ENCODE peak calls at places on chromosomes 4 and X, in ten cellular contexts. B is A549; J is nephron progenitor cell; S is mesothelial cell of epicardium; I is fibroblast of pulmonary artery; F is ovary; O is CD4-positive, alpha-beta T cell; W is astrocyte; K is HL-60; P is tibial nerve. C is an unnamed sample.

GRCh38 chrX:74446876-74447275 is 25.6 kb downstream of the SLC16A2 start:
- DNase-seq in S (no peak), J (no peak), P (no peak), W (no peak), O (no peak), I (no peak), K (no peak), B (no peak), F (no peak), C (no peak)

GRCh38 chrX:119417376-119417775 is 18.2 kb downstream of the SLC25A43 start:
- DNase-seq in B (no peak), K (no peak), I (no peak), W (no peak), O (no peak), S (no peak), J (no peak), F (no peak), P (no peak), C (no peak)

GRCh38 chr4:30718021-30718888 is 1.9 kb upstream of the PCDH7 start:
- DNase-seq in K (no peak), J (peak; percentile 74), S (peak; percentile 80), B (peak; percentile 2), I (peak; percentile 31), W (peak; percentile 60), P (no peak), F (peak; percentile 52), O (no peak), C (peak; percentile 64)

GRCh38 chr4:68929076-68929737 is 22.4 kb downstream of the UGT2A3 start:
- DNase-seq in J (no peak), B (no peak), P (no peak), S (no peak), F (no peak), O (no peak), K (no peak), I (no peak), W (no peak), C (no peak)

GRCh38 chr4:107931775-107932321 is 499 bp downstream of the CYP2U1 start:
- DNase-seq in J (no peak), B (no peak), F (no peak), K (no peak), S (no peak), O (peak; percentile 13), P (peak; percentile 10), W (no peak), I (no peak), C (peak; percentile 5)

GRCh38 chrX:2632533-2633504 is 58.3 kb upstream of the CD99 start:
- DNase-seq in B (no peak), I (no peak), P (no peak), W (peak; percentile 16), J (no peak), F (no peak), K (peak; percentile 6), O (no peak), S (no peak), C (no peak)

GRCh38 chr4:176185068-176185467 is 10.3 kb downstream of the SPATA4 start:
- DNase-seq in W (peak; percentile 71), O (no peak), J (no peak), K (no peak), P (no peak), B (no peak), F (no peak), I (peak; percentile 53), S (no peak), C (no peak)

GRCh38 chrX:43940811-43941210 is 32.4 kb downstream of the NDP start:
- DNase-seq in I (peak; percentile 61), K (no peak), P (no peak), J (no peak), B (no peak), O (no peak), W (peak; percentile 61), S (no peak), F (no peak), C (no peak)

GRCh38 chrX:50756276-50756675 is 57.7 kb downstream of the SHROOM4 start:
- DNase-seq in S (no peak), K (no peak), I (no peak), W (no peak), F (no peak), J (no peak), P (no peak), O (no peak), B (no peak), C (no peak)

GRCh38 chr4:120765271-120765985 is 157.1 kb downstream of the PRDM5 start:
- DNase-seq in P (no peak), S (no peak), B (no peak), W (no peak), O (no peak), J (peak; percentile 39), I (no peak), K (no peak), F (no peak), C (no peak)

GRCh38 chrX:84467898-84468297 is 34.4 kb downstream of the HDX start:
- DNase-seq in F (no peak), O (no peak), K (no peak), S (no peak), B (no peak), P (no peak), I (no peak), W (no peak), J (no peak), C (no peak)

GRCh38 chr4:187396106-187396505 is 599.5 kb upstream of the ZFP42 start:
- DNase-seq in O (no peak), W (no peak), P (no peak), K (no peak), F (no peak), B (no peak), J (no peak), I (no peak), S (no peak), C (no peak)

GRCh38 chr4:8916251-8916913 is 44.7 kb upstream of the HMX1 start:
- DNase-seq in O (no peak), F (no peak), W (no peak), P (no peak), K (no peak), B (no peak), I (no peak), S (no peak), J (no peak), C (no peak)

GRCh38 chrX:50910685-50911176 is at the start of gene BMP15:
- DNase-seq in B (no peak), I (no peak), J (no peak), P (no peak), O (no peak), K (no peak), W (no peak), F (no peak), S (no peak), C (no peak)

GRCh38 chrX:153961292-153961691 is 10.3 kb downstream of the HCFC1 start:
- DNase-seq in W (no peak), O (no peak), F (no peak), S (no peak), I (no peak), B (no peak), J (no peak), K (no peak), P (no peak), C (no peak)

GRCh38 chr4:85114526-85114925 is 148.0 kb upstream of the WDFY3 start:
- DNase-seq in B (no peak), W (no peak), I (no peak), K (no peak), P (no peak), F (no peak), S (no peak), O (no peak), J (no peak), C (no peak)
- TF ChIP-seq CTCF in B (no peak), W (no peak), I (no peak), K (no peak), P (no peak), F (no peak), S (no peak), O (no peak), J (no peak), C (no peak)

DNA sequence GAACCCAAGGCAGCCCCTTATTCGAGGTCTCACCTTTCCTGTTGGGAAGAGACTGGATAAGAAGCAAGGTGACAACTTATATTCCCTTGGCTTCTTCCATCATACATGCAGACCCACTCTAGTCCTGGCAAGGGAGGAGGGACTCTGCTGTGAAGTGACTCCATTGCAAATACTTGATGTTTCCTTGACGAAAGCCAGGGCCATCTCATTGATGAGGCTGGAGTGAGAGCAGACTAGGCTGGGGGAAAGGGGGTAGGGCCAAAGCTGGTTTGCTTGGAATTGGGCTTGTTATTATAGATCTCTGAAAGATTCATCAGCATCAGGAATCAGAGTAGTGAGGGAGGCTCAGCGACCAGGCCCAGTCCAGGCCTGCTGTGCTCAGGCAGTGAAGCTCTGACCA is 2.3 kb upstream of the NHSL2 start:
- DNase-seq in J (no peak), W (no peak), I (no peak), S (no peak), K (no peak), P (no peak), B (no peak), F (no peak), O (no peak), C (no peak)
- TF ChIP-seq CTCF in J (no peak), W (no peak), I (no peak), S (no peak), K (no peak), P (no peak), B (no peak), F (no peak), O (no peak), C (no peak)

DNA sequence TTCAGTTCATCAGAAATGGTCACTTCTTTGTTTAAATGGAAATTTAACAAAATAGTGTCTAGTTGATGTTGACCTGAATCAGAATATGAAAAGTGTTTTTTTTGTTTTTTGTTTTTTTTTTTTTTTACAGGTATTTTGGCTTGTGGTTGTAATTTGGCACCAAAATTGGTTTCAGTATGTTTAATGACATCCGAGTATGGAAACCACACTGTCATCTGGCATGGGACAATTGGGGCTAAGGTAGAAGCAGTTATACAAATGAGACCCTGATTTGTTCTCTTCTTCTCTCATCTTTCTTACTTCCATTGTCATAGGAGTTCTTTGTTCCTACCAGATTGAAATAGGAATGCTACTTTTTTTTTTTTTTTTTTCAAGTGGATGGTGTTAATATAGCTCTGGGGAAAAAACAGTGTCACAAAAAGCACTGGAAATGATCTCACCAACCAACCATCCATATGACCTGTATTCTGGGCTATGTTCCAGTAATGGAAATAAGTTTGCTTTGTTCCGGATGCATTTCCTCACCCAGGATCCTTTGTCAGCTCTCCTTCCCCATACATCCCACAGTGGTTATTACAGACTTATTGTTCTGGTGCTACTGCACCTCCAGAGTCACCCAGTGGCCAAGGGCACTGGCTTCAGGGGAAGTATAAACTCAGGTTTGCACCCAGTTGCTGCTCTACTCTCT is 95.8 kb downstream of the ATXN3L start:
- DNase-seq in F (no peak), I (peak; percentile 96), B (peak; percentile 64), O (no peak), K (no peak), J (no peak), W (peak; percentile 92), S (no peak), P (no peak), C (no peak)
- TF ChIP-seq CTCF in F (no peak), I (peak; percentile 37), B (no peak), O (no peak), K (no peak), J (no peak), W (no peak), S (no peak), P (no peak), C (no peak)

GRCh38 chrX:15050395-15050794 is 177.2 kb downstream of the MOSPD2 start:
- DNase-seq in W (no peak), I (no peak), F (no peak), S (no peak), K (no peak), O (no peak), B (no peak), P (no peak), J (no peak), C (no peak)
- TF ChIP-seq CTCF in W (no peak), I (no peak), F (no peak), S (peak; percentile 25), K (no peak), O (no peak), B (no peak), P (no peak), J (no peak), C (no peak)

C was measured in endothelial cell.